ENCODE peak calls at places on chromosomes 7 and 10, in seven cellular contexts. C is HFF-Myc; Z is T-helper 2 cell treated with Interferon-gamma antibody and Interleukin-4, amounts not matched to agents 5 μg/mL and 100 μg/mL, for 36 hours; A is HuH-7; W is SHP77; D is activated CD4-positive, alpha-beta T cell treated with anti-CD3 and anti-CD28 coated beads for 48 hours; B is NCI-H510A treated with DMSO at 0.1 percent for 48 hours. P is an unnamed sample.

GRCh38 chr10:72275351-72276012 is 1.8 kb downstream of the DDIT4 start:
- DNase-seq in C (no peak), Z (no peak), A (no peak), W (no peak), D (peak), B (peak), P (no peak)

GRCh38 chr10:93616844-93617360 is 4.6 kb downstream of the PDE6C start:
- DNase-seq in C (no peak), Z (no peak), A (no peak), W (no peak), D (no peak), B (peak), P (no peak)

GRCh38 chr7:151128716-151129115 is 38.8 kb downstream of the GBX1 start:
- DNase-seq in C (no peak), Z (no peak), A (no peak), W (no peak), D (no peak), B (no peak), P (no peak)

GRCh38 chr7:128742206-128742605 is 3.0 kb downstream of the CALU start:
- DNase-seq in C (no peak), Z (no peak), A (no peak), W (no peak), D (no peak), B (no peak), P (no peak)

GRCh38 chr10:49379596-49380410 is 16.1 kb downstream of the DRGX start:
- DNase-seq in C (no peak), Z (no peak), A (peak), W (peak), D (no peak), B (no peak), P (no peak)

GRCh38 chr7:12103948-12104347 is 107.1 kb upstream of the TMEM106B start:
- DNase-seq in C (no peak), Z (no peak), A (no peak), W (no peak), D (no peak), B (no peak), P (no peak)

GRCh38 chr10:3010819-3011422 is 56.4 kb upstream of the PFKP start:
- DNase-seq in C (no peak), Z (no peak), A (no peak), W (no peak), D (no peak), B (no peak), P (peak)

GRCh38 chr10:15333909-15334649 is 37.0 kb downstream of the FAM171A1 start:
- DNase-seq in C (no peak), Z (no peak), A (peak), W (no peak), D (no peak), B (no peak), P (no peak)

GRCh38 chr7:81623251-81623855 is 146.5 kb downstream of the HGF start:
- DNase-seq in C (no peak), Z (no peak), A (no peak), W (no peak), D (no peak), B (no peak), P (no peak)

GRCh38 chr7:101625076-101625914 is 3.8 kb downstream of the MYL10 start:
- DNase-seq in C (no peak), Z (no peak), A (no peak), W (no peak), D (no peak), B (no peak), P (no peak)

GRCh38 chr7:47934831-47935230 is 13.4 kb downstream of the PKD1L1 start:
- DNase-seq in C (no peak), Z (no peak), A (no peak), W (no peak), D (no peak), B (no peak), P (no peak)

GRCh38 chr10:73953665-73954064 is 42.7 kb downstream of the PLAU start:
- DNase-seq in C (no peak), Z (peak), A (no peak), W (no peak), D (no peak), B (no peak), P (no peak)

GRCh38 chr7:45240926-45241325 is 83.3 kb downstream of the RAMP3 start:
- DNase-seq in C (no peak), Z (no peak), A (no peak), W (no peak), D (no peak), B (no peak), P (no peak)

GRCh38 chr7:35613150-35613549 is 81.8 kb downstream of the HERPUD2 start:
- DNase-seq in C (no peak), Z (no peak), A (no peak), W (no peak), D (no peak), B (no peak), P (no peak)

GRCh38 chr10:79274279-79275104 is 72.8 kb upstream of the PPIF start:
- DNase-seq in C (no peak), Z (no peak), A (no peak), W (no peak), D (no peak), B (no peak), P (no peak)

GRCh38 chr10:21171936-21172773 is 275.0 kb upstream of the NEBL start:
- DNase-seq in C (no peak), Z (no peak), A (peak), W (peak), D (no peak), B (peak), P (no peak)

GRCh38 chr7:140923358-140924006 is 1.2 kb downstream of the BRAF start:
- DNase-seq in C (no peak), Z (no peak), A (peak), W (no peak), D (no peak), B (no peak), P (no peak)

GRCh38 chr10:85548038-85548437 is 818.6 kb downstream of the GRID1 start:
- DNase-seq in C (peak), Z (no peak), A (no peak), W (no peak), D (peak), B (peak), P (peak)

GRCh38 chr10:76311752-76312699 is 880.6 kb downstream of the LRMDA start:
- DNase-seq in C (no peak), Z (no peak), A (peak), W (peak), D (peak), B (peak), P (no peak)

GRCh38 chr7:158030071-158030470 is 557.6 kb downstream of the PTPRN2 start:
- DNase-seq in C (no peak), Z (no peak), A (no peak), W (no peak), D (no peak), B (no peak), P (no peak)

GRCh38 chr7:74627699-74628411 is 29.7 kb upstream of the GTF2I start:
- DNase-seq in C (no peak), Z (no peak), A (no peak), W (no peak), D (no peak), B (peak), P (no peak)

GRCh38 chr7:130208511-130208910 is 851 bp downstream of the SSMEM1 start:
- DNase-seq in C (no peak), Z (no peak), A (no peak), W (no peak), D (no peak), B (no peak), P (no peak)

GRCh38 chr7:137169282-137169698 is 174.2 kb downstream of the PTN start:
- DNase-seq in C (peak), Z (no peak), A (peak), W (peak), D (no peak), B (peak), P (peak)

GRCh38 chr7:94432799-94433198 is 38.1 kb downstream of the COL1A2 start:
- DNase-seq in C (no peak), Z (no peak), A (no peak), W (no peak), D (no peak), B (no peak), P (no peak)

GRCh38 chr7:19984231-19984632 is 210.8 kb upstream of the TMEM196 start:
- DNase-seq in C (no peak), Z (no peak), A (no peak), W (peak), D (no peak), B (no peak), P (no peak)

GRCh38 chr10:89279449-89279869 is 22.4 kb upstream of the IFIT2 start:
- DNase-seq in C (no peak), Z (no peak), A (no peak), W (no peak), D (no peak), B (no peak), P (no peak)

GRCh38 chr7:28980504-28981281 is 22.6 kb upstream of the TRIL start:
- DNase-seq in C (no peak), Z (no peak), A (no peak), W (no peak), D (no peak), B (no peak), P (no peak)

GRCh38 chr7:52085610-52086009 is 769.0 kb upstream of the COBL start:
- DNase-seq in C (no peak), Z (no peak), A (no peak), W (no peak), D (no peak), B (no peak), P (no peak)

GRCh38 chr10:47276071-47276470 is 23.9 kb upstream of the GDF10 start:
- DNase-seq in C (no peak), Z (no peak), A (no peak), W (no peak), D (no peak), B (no peak), P (no peak)

GRCh38 chr10:86400705-86401587 is 34.4 kb upstream of the GRID1 start:
- DNase-seq in C (no peak), Z (peak), A (peak), W (no peak), D (peak), B (peak), P (no peak)

P was measured in epithelial cell of prostate.